ENCODE peak calls at places on chromosome 16, in seven cellular contexts. G is lower lobe of right lung, F is mucosa of descending colon, I is A549, C is testis, L is stomach, M is IMR-90. S is an unnamed sample. For H3K9me3, the result is how much of the 10 kb centered on the place peaks cover.

GRCh38 chr16:48526058-48526957 is 83.7 kb downstream of the N4BP1 start:
- DNase-seq in L (peak), I (peak), F (peak), C (no peak), M (no peak), G (no peak), S (no peak)

GRCh38 chr16:67563708-67564468 is 1.6 kb downstream of the CTCF start:
- DNase-seq in M (peak), G (peak), L (peak), C (no peak), I (peak), F (peak), S (no peak)

GRCh38 chr16:27463741-27464662 is 62.0 kb downstream of the IL21R start:
- DNase-seq in F (no peak), I (no peak), G (peak), L (no peak), C (peak), M (no peak), S (no peak)

GRCh38 chr16:88799569-88800276 is 3.9 kb upstream of the CDT1 start:
- DNase-seq in L (no peak), C (no peak), F (no peak), M (no peak), G (no peak), I (no peak), S (no peak)

GRCh38 chr16:894136-894535 is 76.6 kb downstream of the LMF1 start:
- DNase-seq in G (no peak), F (no peak), L (no peak), M (no peak), I (no peak), C (no peak), S (peak)

GRCh38 chr16:58418601-58419000 is 26.3 kb downstream of the GINS3 start:
- DNase-seq in M (peak), F (no peak), G (no peak), L (no peak), I (no peak), C (peak), S (peak)

GRCh38 chr16:65662236-65662635 is 540.4 kb upstream of the CDH11 start:
- DNase-seq in M (no peak), L (no peak), F (no peak), I (no peak), G (no peak), C (no peak), S (no peak)

GRCh38 chr16:86528061-86528929 is 18.0 kb downstream of the FOXF1 start:
- DNase-seq in L (no peak), F (no peak), I (no peak), C (no peak), G (no peak), M (no peak), S (no peak)

GRCh38 chr16:19027416-19027815 is 40.0 kb upstream of the COQ7 start:
- DNase-seq in I (no peak), L (no peak), F (peak), C (no peak), G (no peak), M (no peak), S (no peak)

GRCh38 chr16:58515125-58515870 is at the start of gene SETD6:
- DNase-seq in I (peak), M (peak), C (peak), L (peak), G (peak), F (peak), S (peak)

GRCh38 chr16:2028620-2029220 is 2.0 kb downstream of the NHERF2 start:
- DNase-seq in G (no peak), M (no peak), C (no peak), I (no peak), F (no peak), L (peak), S (no peak)

GRCh38 chr16:2029350-2029749 is 2.6 kb downstream of the NHERF2 start:
- DNase-seq in M (no peak), F (no peak), C (no peak), G (no peak), I (no peak), L (no peak), S (peak)

GRCh38 chr16:2026461-2027023 is at the start of gene NHERF2:
- DNase-seq in F (no peak), M (no peak), G (no peak), L (peak), C (peak), I (no peak), S (peak)

GRCh38 chr16:2027024-2028010 is 615 bp downstream of the NHERF2 start:
- DNase-seq in L (no peak), F (no peak), I (peak), M (peak), C (peak), G (no peak), S (peak)

DNA sequence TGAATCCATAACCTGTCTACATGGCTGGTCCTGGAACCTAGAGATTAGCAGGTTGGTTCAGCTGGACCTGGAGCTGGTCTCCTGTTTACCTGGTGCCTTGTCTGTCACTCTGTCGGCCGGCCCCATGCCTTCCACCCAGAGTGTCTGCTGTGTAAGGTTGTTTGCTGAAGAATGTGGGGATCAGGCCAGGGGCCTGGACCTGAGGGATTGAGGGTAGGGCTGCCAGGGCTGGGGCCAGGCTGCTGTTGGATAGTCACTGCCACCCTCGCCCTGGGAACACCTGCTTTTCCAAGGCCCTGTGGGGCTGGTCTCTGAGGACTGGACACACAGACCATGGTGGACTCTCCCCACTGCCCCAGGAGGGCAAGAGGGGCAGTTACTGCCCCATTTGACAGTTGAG is 1.4 kb downstream of the NHERF2 start:
- DNase-seq in F (no peak), C (no peak), L (no peak), I (no peak), M (no peak), G (no peak), S (no peak)
- H3K4me3 ChIP-seq in F (no peak), C (no peak), L (peak), I (peak), M (peak), G (peak), S (peak)

GRCh38 chr16:25395528-25395927 is 137.9 kb upstream of the ZKSCAN2 start:
- DNase-seq in I (no peak), G (no peak), M (no peak), F (no peak), L (no peak), C (no peak), S (no peak)

DNA sequence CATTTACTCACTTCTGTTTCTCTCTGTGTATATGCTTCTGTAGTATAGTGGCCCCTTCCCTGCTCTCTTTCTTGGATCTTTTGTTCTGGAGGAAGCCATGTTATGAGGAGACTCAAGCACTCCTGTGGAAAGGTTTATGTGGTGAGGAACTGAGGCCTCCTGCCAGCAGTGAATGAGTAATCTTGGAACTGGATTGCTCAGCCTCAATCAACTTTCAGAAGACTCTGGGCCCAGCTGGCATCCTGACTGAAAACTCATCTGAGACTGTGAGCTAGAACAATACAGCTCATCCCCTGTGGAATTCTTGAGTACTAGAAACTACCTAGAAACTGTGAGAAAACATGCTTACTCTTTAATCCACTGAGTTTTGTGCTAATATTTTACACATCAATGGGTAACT is 133.1 kb upstream of the ZKSCAN2 start:
- DNase-seq in G (no peak), M (no peak), C (no peak), I (no peak), L (no peak), F (no peak), S (no peak)
- H3K9me3 ChIP-seq in G (under half), M (under half), C (under half), I (under half), L (under half), F (under half), S (under half)

DNA sequence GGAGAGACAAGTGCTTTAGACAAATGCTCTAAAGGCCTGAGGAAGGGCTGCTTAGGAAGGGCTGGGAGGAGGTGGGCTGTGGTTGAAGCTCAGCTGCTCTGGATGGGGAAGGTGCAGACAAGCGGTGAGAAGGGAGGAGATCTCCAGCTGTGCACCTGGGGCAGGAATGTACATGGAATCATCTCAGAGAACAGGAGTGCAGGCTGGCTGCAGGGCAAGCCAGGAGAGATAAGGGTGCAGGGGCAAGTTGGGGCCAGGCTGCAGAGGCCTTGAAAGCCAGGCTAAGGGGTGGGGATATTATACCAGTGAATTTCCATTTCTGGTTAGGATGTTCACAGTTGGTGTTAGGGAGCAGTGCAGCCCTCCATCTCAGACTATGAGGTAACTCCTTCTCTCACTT is 4.2 kb downstream of the SLC6A2 start:
- DNase-seq in G (no peak), I (no peak), F (no peak), C (no peak), M (no peak), L (no peak), S (no peak)
- TF ChIP-seq CTCF in G (no peak), I (no peak), F (no peak), C (no peak), M (no peak), L (no peak), S (no peak)

GRCh38 chr16:70161350-70161749 is 12.2 kb upstream of the CLEC18C start:
- DNase-seq in F (no peak), M (no peak), G (no peak), L (no peak), I (no peak), C (peak), S (no peak)

GRCh38 chr16:70160821-70161220 is 12.8 kb upstream of the CLEC18C start:
- DNase-seq in M (no peak), I (no peak), C (peak), G (no peak), F (no peak), L (no peak), S (peak)

GRCh38 chr16:70160388-70160787 is 13.2 kb upstream of the CLEC18C start:
- DNase-seq in C (peak), G (no peak), L (no peak), M (no peak), I (no peak), F (no peak), S (no peak)

GRCh38 chr16:70163596-70163995 is 10.0 kb upstream of the CLEC18C start:
- DNase-seq in C (peak), G (no peak), M (no peak), F (no peak), I (no peak), L (no peak), S (no peak)

DNA sequence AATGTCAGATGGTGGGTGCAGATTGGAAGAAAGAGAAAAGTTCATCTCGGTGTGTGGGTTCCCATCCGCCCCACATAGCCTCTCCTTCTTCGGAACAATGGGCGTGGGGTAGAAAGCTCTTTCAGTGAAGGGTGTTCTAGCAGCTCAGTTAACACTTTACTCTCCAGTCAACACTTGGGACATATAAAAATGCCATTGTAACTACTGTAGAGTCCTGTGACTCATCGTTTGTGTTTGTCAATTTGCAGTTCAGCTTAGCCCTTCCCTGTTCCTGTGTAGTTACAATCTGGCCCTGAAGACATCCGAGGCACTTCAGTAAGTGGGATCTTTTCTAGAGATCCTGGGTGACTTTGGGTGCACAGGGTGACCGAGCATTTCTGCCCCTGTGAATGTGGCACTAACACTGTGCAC is 11.5 kb upstream of the CLEC18C start:
- DNase-seq in I (peak), M (peak), L (no peak), F (no peak), C (peak), G (no peak), S (no peak)
- H3K4me3 ChIP-seq in I (no peak), M (no peak), L (no peak), F (no peak), C (no peak), G (no peak), S (no peak)

GRCh38 chr16:71443714-71444113 is 1.9 kb upstream of the TLE7 start:
- DNase-seq in L (no peak), G (no peak), C (no peak), I (no peak), M (no peak), F (no peak), S (no peak)

GRCh38 chr16:71453051-71453450 is 9.0 kb downstream of the ZNF23 start:
- DNase-seq in C (no peak), L (no peak), M (peak), G (no peak), F (no peak), I (no peak), S (no peak)

GRCh38 chr16:71448274-71448866 is 6.5 kb upstream of the TLE7 start:
- DNase-seq in F (no peak), G (no peak), C (no peak), M (no peak), L (no peak), I (no peak), S (no peak)

GRCh38 chr16:71449020-71449419 is 7.2 kb upstream of the TLE7 start:
- DNase-seq in I (no peak), C (no peak), M (no peak), L (no peak), F (no peak), G (no peak), S (no peak)
- H3K9me3 ChIP-seq in I (half or more), C (under half), M (half or more), L (half or more), F (half or more), G (half or more), S (half or more)

GRCh38 chr16:50591800-50592771 is 43.9 kb downstream of the NKD1 start:
- DNase-seq in M (no peak), C (peak), G (no peak), L (peak), I (no peak), F (peak), S (peak)
- TF ChIP-seq CTCF in M (no peak), C (no peak), G (no peak), L (no peak), I (no peak), F (no peak), S (no peak)

DNA sequence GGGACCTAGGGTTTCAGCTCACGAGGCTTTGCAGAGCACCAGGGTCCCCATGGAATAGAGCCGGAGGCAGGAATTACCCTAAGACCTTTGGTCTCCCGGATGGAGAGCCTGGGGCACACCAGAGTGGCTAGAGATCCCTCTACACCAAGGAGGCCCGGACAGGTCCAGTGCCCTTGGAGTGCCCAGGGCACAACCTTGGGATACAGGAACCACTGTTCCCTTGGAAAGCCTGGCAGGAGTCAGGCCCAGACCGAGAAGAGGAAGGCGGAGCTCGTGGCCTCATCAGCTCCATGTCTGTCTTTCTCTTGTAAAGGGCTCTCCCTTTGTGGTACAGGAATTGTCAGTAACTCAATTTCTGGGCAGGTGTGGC is 3.8 kb upstream of the DBNDD1 start:
- DNase-seq in C (no peak), L (no peak), M (no peak), F (no peak), I (no peak), G (no peak), S (no peak)
- H3K4me3 ChIP-seq in C (peak), L (peak), M (peak), F (peak), I (peak), G (peak), S (peak)

DNA sequence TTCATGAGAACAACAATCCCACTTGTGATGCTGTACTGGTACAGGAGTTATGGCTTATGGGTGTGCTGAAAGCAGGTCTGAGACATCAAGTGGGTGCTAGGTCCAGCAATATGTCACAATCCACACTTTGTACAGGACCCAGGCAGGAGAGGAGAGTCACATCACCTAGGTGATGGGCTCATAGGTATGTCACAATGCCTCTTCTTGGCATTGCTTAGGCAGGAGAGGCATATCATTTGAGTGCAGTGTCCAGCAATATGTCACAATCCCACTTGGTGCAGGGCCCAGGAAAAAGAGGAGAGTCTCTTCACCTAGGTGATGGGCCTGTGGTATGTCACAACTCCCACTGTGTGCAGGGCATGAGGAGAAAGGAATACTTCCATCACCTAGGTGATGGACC is 2110.0 kb downstream of the TP53TG3F start:
- DNase-seq in F (no peak), C (no peak), M (no peak), L (no peak), G (no peak), I (no peak), S (no peak)
- H3K9me3 ChIP-seq in F (half or more), C (under half), M (under half), L (under half), G (under half), I (under half), S (under half)

DNA sequence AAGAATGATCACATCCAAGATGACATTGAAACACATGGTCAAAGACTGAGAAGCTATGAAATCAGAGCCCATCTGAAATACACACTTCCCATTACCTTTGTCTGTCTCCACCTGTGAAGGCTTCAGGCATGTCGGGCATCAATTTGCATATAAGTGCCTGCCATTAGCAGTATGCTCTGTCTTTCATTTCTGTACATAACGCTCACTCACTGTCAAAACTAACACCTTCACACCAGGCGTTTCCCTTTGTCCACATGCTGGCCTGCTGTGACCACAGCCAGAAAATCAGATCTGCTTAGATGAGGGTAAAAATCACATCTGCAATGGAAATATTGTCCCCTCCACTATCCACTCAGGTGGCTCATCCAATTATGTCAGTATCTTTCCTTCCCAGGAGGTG is 524.8 kb downstream of the TOX3 start:
- DNase-seq in G (no peak), L (no peak), M (no peak), F (no peak), I (no peak), C (no peak), S (no peak)
- TF ChIP-seq CTCF in G (no peak), L (no peak), M (no peak), F (no peak), I (no peak), C (no peak), S (no peak)

GRCh38 chr16:70589998-70590471 is 56.3 kb upstream of the IL34 start:
- DNase-seq in L (no peak), G (no peak), I (peak), M (peak), F (no peak), C (peak), S (peak)
- H3K4me3 ChIP-seq in L (no peak), G (no peak), I (no peak), M (no peak), F (no peak), C (no peak), S (no peak)

S was measured in heart right ventricle.